ENCODE peak calls at places on chromosomes 1 and 21, in eight cellular contexts. W is fibroblast of villous mesenchyme; J is bronchial epithelial cell; S is ovary; R is stimulated activated CD4-positive, alpha-beta T cell treated with anti-CD3 and anti-CD28 coated beads, Interleukin-1b, Interleukin-23, amount 100 ng/mL, for 24 hours; Q is T-helper 2 cell; N is H7; I is AG09319. Y is an unnamed sample.

GRCh38 chr1:55243655-55244054 is 28.5 kb upstream of the USP24 start:
- DNase-seq in N (no peak), Q (no peak), S (no peak), J (no peak), W (no peak), I (no peak), R (no peak), Y (no peak)

GRCh38 chr1:226882631-226883409 is 12.4 kb downstream of the PSEN2 start:
- DNase-seq in W (peak), Q (no peak), S (no peak), J (peak), I (no peak), N (no peak), R (no peak), Y (no peak)

GRCh38 chr1:35836734-35837133 is 28.9 kb downstream of the AGO4 start:
- DNase-seq in R (no peak), Q (no peak), N (no peak), S (no peak), I (no peak), W (no peak), J (no peak), Y (no peak)

GRCh38 chr1:98920441-98921110 is 84.1 kb downstream of the PLPPR5 start:
- DNase-seq in Q (no peak), N (no peak), R (no peak), I (peak), W (peak), J (peak), S (no peak), Y (no peak)

GRCh38 chr1:40143891-40144575 is 17.2 kb upstream of the RLF start:
- DNase-seq in S (peak), W (peak), I (peak), R (peak), J (peak), N (peak), Q (peak), Y (peak)

GRCh38 chr1:157170677-157171515 is 32.7 kb upstream of the ETV3 start:
- DNase-seq in N (peak), I (no peak), R (peak), Q (peak), J (peak), W (peak), S (no peak), Y (peak)

GRCh38 chr1:226654046-226654445 is 85.0 kb downstream of the ITPKB start:
- DNase-seq in W (peak), R (no peak), Q (no peak), I (no peak), N (peak), S (no peak), J (no peak), Y (peak)

GRCh38 chr21:38297193-38297592 is 40.4 kb downstream of the KCNJ15 start:
- DNase-seq in S (no peak), R (no peak), J (peak), Q (no peak), W (peak), N (no peak), I (peak), Y (no peak)

GRCh38 chr1:213466578-213466977 is 415.5 kb downstream of the RPS6KC1 start:
- DNase-seq in R (no peak), N (no peak), W (no peak), I (no peak), J (no peak), S (no peak), Q (no peak), Y (peak)

GRCh38 chr1:97764991-97765390 is 155.8 kb downstream of the DPYD start:
- DNase-seq in J (no peak), R (no peak), Q (no peak), I (no peak), S (no peak), N (no peak), W (no peak), Y (no peak)

GRCh38 chr1:11649237-11649623 is 5.0 kb downstream of the FBXO2 start:
- DNase-seq in S (no peak), J (no peak), R (no peak), I (no peak), Q (no peak), W (no peak), N (no peak), Y (no peak)

GRCh38 chr1:247077768-247078314 is 770 bp downstream of the ZNF670 start:
- DNase-seq in N (no peak), S (no peak), I (no peak), J (peak), W (peak), Q (no peak), R (no peak), Y (no peak)

GRCh38 chr1:185696419-185697150 is 37.6 kb upstream of the HMCN1 start:
- DNase-seq in J (peak), S (no peak), R (no peak), N (no peak), I (no peak), W (no peak), Q (no peak), Y (no peak)

GRCh38 chr1:201841265-201841912 is 12.4 kb downstream of the IPO9 start:
- DNase-seq in R (no peak), W (no peak), S (no peak), J (no peak), Q (no peak), N (no peak), I (no peak), Y (no peak)

GRCh38 chr21:28587748-28588147 is 404.9 kb downstream of the LTN1 start:
- DNase-seq in R (no peak), I (no peak), N (no peak), S (no peak), J (peak), W (peak), Q (no peak), Y (no peak)

GRCh38 chr1:55416164-55416842 is 201.1 kb upstream of the USP24 start:
- DNase-seq in Q (no peak), S (no peak), I (no peak), J (no peak), R (no peak), W (no peak), N (no peak), Y (no peak)

GRCh38 chr21:37373539-37373938 is 7.0 kb downstream of the DYRK1A start:
- DNase-seq in Q (no peak), J (peak), W (no peak), S (no peak), I (no peak), R (no peak), N (no peak), Y (no peak)

GRCh38 chr1:106768501-106768900 is 288.0 kb upstream of the PRMT6 start:
- DNase-seq in S (no peak), W (no peak), R (no peak), N (no peak), J (peak), I (no peak), Q (no peak), Y (no peak)

Y was measured in mesendoderm.